ENCODE peak calls at places on chromosomes 5 and 9, in six cellular contexts. V, F, Z, A, S and U are unnamed samples. For H3K79me2 and H3K27me3, the result is how much of the 10 kb centered on the place peaks cover.

GRCh38 chr5:74241751-74242140 is 398.8 kb downstream of the ENC1 start:
- DNase-seq in V (peak), F (no peak), Z (peak), A (peak), S (peak), U (peak)

GRCh38 chr9:127875306-127875966 is 2.0 kb downstream of the AK1 start:
- DNase-seq in V (no peak), F (peak), Z (no peak), A (peak), S (peak), U (no peak)

GRCh38 chr9:106307670-106308069 is 555.3 kb upstream of the ZNF462 start:
- DNase-seq in V (no peak), F (no peak), Z (no peak), A (no peak), S (no peak), U (peak)

GRCh38 chr9:6024035-6024554 is 8.7 kb upstream of the RANBP6 start:
- DNase-seq in V (no peak), F (peak), Z (no peak), A (peak), S (no peak), U (no peak)

GRCh38 chr5:177131019-177131320 is 2.6 kb upstream of the NSD1 start:
- DNase-seq in V (no peak), F (no peak), Z (no peak), A (no peak), S (no peak), U (no peak)

GRCh38 chr9:36833954-36834353 is 200.1 kb downstream of the PAX5 start:
- DNase-seq in V (no peak), F (no peak), Z (peak), A (no peak), S (no peak), U (no peak)

GRCh38 chr5:139574641-139575312 is 13.6 kb downstream of the UBE2D2 start:
- DNase-seq in V (no peak), F (peak), Z (no peak), A (peak), S (peak), U (no peak)

GRCh38 chr5:51159606-51160005 is 223.6 kb upstream of the ISL1 start:
- DNase-seq in V (no peak), F (no peak), Z (no peak), A (no peak), S (no peak), U (no peak)

GRCh38 chr9:4810565-4810964 is 17.8 kb downstream of the RCL1 start:
- DNase-seq in V (no peak), F (no peak), Z (no peak), A (no peak), S (no peak), U (no peak)

GRCh38 chr5:94391996-94392395 is 226.4 kb downstream of the KIAA0825 start:
- DNase-seq in V (no peak), F (no peak), Z (no peak), A (no peak), S (no peak), U (no peak)

GRCh38 chr9:13648676-13649075 is 369.2 kb upstream of the MPDZ start:
- DNase-seq in V (no peak), F (no peak), Z (no peak), A (no peak), S (no peak), U (peak)

GRCh38 chr9:7894231-7894630 is 94.7 kb upstream of the DMAC1 start:
- DNase-seq in V (no peak), F (no peak), Z (no peak), A (no peak), S (no peak), U (no peak)

GRCh38 chr9:98607787-98608186 is 100.9 kb downstream of the GABBR2 start:
- DNase-seq in V (no peak), F (peak), Z (no peak), A (peak), S (peak), U (no peak)

GRCh38 chr5:14400085-14400484 is 181.5 kb upstream of the OTULINL start:
- DNase-seq in V (no peak), F (no peak), Z (no peak), A (peak), S (peak), U (no peak)

GRCh38 chr5:153480401-153480800 is 10.1 kb upstream of the GRIA1 start:
- DNase-seq in V (no peak), F (no peak), Z (no peak), A (peak), S (no peak), U (peak)

GRCh38 chr5:86881493-86882090 is 263.9 kb downstream of the COX7C start:
- DNase-seq in V (no peak), F (no peak), Z (no peak), A (no peak), S (no peak), U (no peak)

GRCh38 chr9:20990867-20991266 is 40.6 kb downstream of the HACD4 start:
- DNase-seq in V (no peak), F (no peak), Z (no peak), A (no peak), S (no peak), U (no peak)

GRCh38 chr5:168916266-168916665 is 337.1 kb upstream of the PANK3 start:
- DNase-seq in V (no peak), F (no peak), Z (peak), A (peak), S (no peak), U (no peak)

GRCh38 chr9:109179801-109180523 is 12.9 kb upstream of the FRRS1L start:
- DNase-seq in V (no peak), F (no peak), Z (no peak), A (no peak), S (no peak), U (no peak)

GRCh38 chr9:13330396-13331004 is 51.0 kb upstream of the MPDZ start:
- DNase-seq in V (no peak), F (no peak), Z (no peak), A (no peak), S (no peak), U (no peak)

GRCh38 chr9:135608999-135609317 is 30.4 kb downstream of the GLT6D1 start:
- DNase-seq in V (no peak), F (no peak), Z (no peak), A (no peak), S (no peak), U (no peak)

GRCh38 chr5:177010150-177010549 is 3.6 kb upstream of the UIMC1 start:
- DNase-seq in V (no peak), F (no peak), Z (no peak), A (no peak), S (no peak), U (no peak)

GRCh38 chr9:109258619-109259321 is 62.1 kb downstream of the EPB41L4B start:
- DNase-seq in V (no peak), F (no peak), Z (peak), A (no peak), S (no peak), U (no peak)

GRCh38 chr5:16921246-16921645 is 14.8 kb downstream of the MYO10 start:
- DNase-seq in V (no peak), F (no peak), Z (no peak), A (no peak), S (peak), U (no peak)

GRCh38 chr5:16918891-16919671 is 17.0 kb downstream of the MYO10 start:
- DNase-seq in V (peak), F (no peak), Z (no peak), A (no peak), S (no peak), U (no peak)

GRCh38 chr5:16920109-16920816 is 15.8 kb downstream of the MYO10 start:
- DNase-seq in V (no peak), F (no peak), Z (no peak), A (no peak), S (no peak), U (no peak)

GRCh38 chr5:16924201-16924600 is 11.9 kb downstream of the MYO10 start:
- DNase-seq in V (no peak), F (no peak), Z (no peak), A (no peak), S (no peak), U (no peak)

DNA sequence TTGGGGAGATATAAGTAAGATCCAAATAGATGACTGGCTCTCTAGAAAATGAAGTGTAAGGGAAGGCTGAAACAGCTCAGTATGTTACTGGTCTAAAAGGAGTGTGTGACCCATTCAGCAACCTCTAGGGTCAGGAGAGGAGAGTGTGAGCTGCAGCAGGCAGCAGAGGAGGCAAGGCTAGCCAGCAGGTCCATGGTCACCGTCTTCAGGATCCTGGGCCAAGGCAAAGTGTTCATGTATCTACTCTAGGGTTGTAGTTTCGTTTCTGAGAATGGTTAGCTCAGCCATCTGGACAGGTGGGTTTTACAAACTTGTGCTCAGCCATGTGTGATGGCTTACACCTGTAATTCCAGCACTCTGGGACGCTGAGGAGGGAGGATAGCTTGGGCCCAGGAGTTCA is 13.7 kb downstream of the MYO10 start:
- DNase-seq in V (no peak), F (no peak), Z (no peak), A (no peak), S (no peak), U (no peak)
- H3K79me2 ChIP-seq in V (half or more), F (half or more), Z (under half), A (half or more), S (half or more), U (half or more)

GRCh38 chr5:157253547-157253946 is 12.4 kb upstream of the CYFIP2 start:
- DNase-seq in V (no peak), F (peak), Z (peak), A (peak), S (peak), U (peak)
- H3K27ac ChIP-seq in V (no peak), F (no peak), Z (no peak), A (no peak), S (no peak), U (no peak)

GRCh38 chr9:124766326-124766725 is 4.8 kb downstream of the NR6A1 start:
- DNase-seq in V (no peak), F (no peak), Z (no peak), A (no peak), S (no peak), U (no peak)

GRCh38 chr9:124766815-124767554 is 4.1 kb downstream of the NR6A1 start:
- DNase-seq in V (no peak), F (no peak), Z (no peak), A (no peak), S (no peak), U (no peak)

GRCh38 chr9:124768778-124769350 is 2.2 kb downstream of the NR6A1 start:
- DNase-seq in V (no peak), F (peak), Z (no peak), A (no peak), S (no peak), U (no peak)

GRCh38 chr9:124768275-124768674 is 2.8 kb downstream of the NR6A1 start:
- DNase-seq in V (no peak), F (no peak), Z (no peak), A (no peak), S (no peak), U (no peak)

GRCh38 chr9:124767830-124768229 is 3.3 kb downstream of the NR6A1 start:
- DNase-seq in V (no peak), F (no peak), Z (no peak), A (no peak), S (no peak), U (no peak)
- H3K27me3 ChIP-seq in V (under half), F (under half), Z (under half), A (half or more), S (under half), U (under half)

GRCh38 chr5:5422819-5423515 is 490 bp downstream of the ICE1 start:
- DNase-seq in V (no peak), F (no peak), Z (no peak), A (peak), S (no peak), U (peak)
- H3K79me2 ChIP-seq in V (half or more), F (half or more), Z (under half), A (half or more), S (half or more), U (half or more)

DNA sequence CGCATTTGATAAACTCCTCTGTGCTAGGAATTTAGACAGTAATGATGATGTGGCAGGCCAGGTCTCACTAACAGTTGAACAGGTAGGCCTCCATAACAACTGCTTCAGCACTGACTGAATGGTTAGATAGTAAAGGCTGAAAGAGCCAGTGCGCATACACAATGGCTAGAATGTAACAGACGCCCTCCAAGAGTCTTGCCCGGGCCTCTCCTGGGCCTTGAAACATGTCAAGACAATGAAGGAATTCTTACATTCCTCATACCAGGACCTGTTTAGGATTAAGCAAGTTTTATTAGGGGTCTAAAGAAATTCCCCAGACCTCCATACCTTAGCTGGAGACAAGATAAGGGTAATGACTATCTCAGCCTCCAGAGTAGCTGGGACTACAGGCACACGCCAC is 6.7 kb upstream of the BICD2 start:
- DNase-seq in V (no peak), F (no peak), Z (no peak), A (no peak), S (no peak), U (peak)
- H3K27ac ChIP-seq in V (no peak), F (no peak), Z (no peak), A (no peak), S (no peak), U (peak)

DNA sequence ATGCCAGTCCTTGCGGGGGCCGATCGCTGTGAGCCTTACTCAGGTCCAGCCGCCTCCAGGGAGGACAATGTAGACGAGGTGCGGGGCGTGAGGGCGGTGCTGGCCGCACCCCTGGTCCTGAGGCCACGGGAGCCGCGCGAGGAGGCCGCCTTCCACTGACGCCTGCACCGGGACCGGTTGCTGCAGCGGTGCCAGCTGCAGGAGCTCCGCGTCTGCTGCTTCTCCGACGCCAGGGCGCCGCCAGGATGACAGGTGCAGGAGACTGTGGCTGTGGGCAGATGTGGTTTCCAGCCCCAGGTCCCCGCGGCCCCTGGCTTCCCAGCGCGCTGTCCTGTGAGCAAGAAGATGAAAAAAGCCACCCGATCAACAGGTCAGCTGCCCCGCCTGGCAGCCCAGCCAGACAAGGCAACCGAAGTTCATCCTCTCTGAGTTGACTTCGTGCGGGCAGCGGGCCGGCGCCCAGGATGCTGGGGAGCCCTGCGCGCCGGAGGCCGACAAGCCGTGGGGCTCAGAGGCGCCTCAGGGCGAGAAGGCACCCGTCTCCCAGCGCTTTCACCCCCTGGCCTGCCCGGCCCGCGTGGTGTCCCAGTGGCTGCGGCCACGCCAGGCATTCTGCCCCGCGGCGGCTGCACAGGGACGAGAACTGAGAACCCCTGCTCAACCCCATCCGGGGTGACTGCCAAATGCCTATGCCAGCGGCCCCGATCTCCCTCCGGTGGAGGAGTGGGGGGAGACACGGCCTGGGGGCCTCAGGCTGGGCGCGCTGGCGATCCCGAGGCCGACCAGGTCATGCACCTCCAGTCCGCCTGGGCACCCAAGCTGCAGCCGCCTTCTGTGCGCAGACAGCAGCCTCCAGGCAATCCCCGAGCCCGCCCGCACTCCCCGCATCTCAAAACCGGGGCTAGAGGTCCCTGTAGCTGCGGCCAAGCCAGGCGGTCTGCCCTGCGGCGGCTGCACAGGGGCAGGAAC is 43.4 kb upstream of the BICD2 start:
- DNase-seq in V (no peak), F (no peak), Z (peak), A (peak), S (no peak), U (no peak)
- H3K27me3 ChIP-seq in V (under half), F (half or more), Z (under half), A (half or more), S (half or more), U (under half)

DNA sequence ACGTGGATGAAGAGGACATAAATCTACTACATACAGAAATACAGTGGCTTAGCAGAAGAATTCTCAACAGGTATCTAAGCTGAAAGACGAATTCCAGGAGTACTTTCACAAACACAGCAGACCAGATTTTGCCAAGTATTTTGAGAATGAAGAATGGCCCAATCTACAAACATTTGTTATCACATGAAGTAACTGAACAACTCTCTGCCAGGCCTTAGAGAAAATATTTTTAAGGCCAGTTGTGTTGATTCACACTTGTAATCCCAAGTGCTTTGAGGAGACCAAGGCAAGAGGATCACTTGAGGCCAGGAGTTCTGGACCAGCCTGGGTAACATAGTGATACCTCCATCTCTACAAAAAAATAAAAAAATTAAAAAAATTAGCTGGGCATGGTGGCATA is 14.3 kb downstream of the AGTPBP1 start:
- DNase-seq in V (no peak), F (no peak), Z (no peak), A (no peak), S (peak), U (no peak)
- H3K79me2 ChIP-seq in V (under half), F (under half), Z (under half), A (under half), S (under half), U (under half)

GRCh38 chr9:34651876-34652602 is at the start of gene IL11RA:
- DNase-seq in V (peak), F (peak), Z (peak), A (peak), S (peak), U (peak)
- H3K27ac ChIP-seq in V (peak), F (peak), Z (no peak), A (peak), S (peak), U (peak)

DNA sequence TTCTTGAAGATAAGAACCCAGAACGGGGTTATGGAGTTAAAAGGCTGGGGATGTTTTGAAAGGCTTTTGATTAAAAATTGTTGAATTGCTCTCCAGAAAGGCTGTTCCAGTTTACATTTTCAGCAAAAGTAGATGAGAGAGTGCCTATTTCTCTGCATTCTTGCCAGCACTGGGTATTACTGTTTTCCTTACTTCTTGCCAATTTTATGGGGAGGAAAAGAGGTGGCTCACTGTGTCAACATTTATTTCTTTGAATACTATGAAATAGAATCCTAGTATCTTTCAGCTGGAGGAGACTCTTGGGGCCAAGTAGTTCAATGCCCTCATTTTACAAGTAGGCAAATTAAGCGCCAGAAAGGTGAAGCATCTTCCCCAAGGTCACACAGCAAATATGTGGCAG is 7.3 kb downstream of the NCS1 start:
- DNase-seq in V (no peak), F (no peak), Z (no peak), A (no peak), S (no peak), U (no peak)
- H3K27me3 ChIP-seq in V (under half), F (under half), Z (under half), A (under half), S (under half), U (under half)

DNA sequence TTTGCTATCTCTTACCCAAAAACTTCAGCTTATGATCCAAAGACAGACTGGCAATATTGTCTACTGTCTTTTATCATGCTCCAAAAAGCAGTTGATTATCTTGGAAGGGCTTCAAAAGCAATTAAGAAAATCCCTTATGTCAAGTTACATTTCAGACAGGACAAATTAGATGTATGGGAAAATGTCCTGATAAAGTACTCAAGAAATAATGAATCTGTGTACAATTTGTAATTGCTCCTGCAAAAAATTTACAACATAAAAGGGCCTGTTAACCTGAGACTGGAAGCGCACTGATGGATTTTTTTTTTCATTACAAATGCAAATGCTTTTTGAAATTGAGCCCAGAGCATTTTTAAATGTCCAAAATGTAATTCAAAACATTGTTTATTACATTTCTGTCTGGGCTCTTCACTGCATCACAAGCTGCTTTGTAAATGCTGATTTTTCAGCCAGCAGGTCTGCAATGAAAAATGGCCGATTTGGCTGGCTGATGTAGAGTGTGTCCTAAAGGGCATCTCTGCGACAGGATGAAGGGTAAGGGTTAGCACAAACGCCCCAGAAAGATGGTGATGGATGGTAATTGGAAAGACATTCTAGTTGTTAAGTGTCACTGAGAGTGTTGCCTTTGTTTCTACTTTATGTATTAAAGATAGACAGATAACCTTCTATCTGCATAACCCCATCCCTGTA is 26.9 kb downstream of the MAT2B start:
- DNase-seq in V (no peak), F (no peak), Z (no peak), A (no peak), S (no peak), U (no peak)
- H3K79me2 ChIP-seq in V (under half), F (under half), Z (under half), A (under half), S (under half), U (under half)